ENCODE peak calls at places on chromosomes 6 and 20, in four cellular contexts. One of them, this sample, is unnamed.

GRCh38 chr6:132728616-132729015 is 14.8 kb upstream of the VNN1 start:
- DNase-seq in progenitor cell of endocrine pancreas: no peak
- DNase-seq in heart left ventricle: no peak
- DNase-seq in breast epithelium: no peak
- DNase-seq in this sample: no peak

GRCh38 chr20:137668-138131 is 4.7 kb upstream of the DEFB126 start:
- DNase-seq in heart left ventricle: no peak
- DNase-seq in breast epithelium: no peak
- DNase-seq in progenitor cell of endocrine pancreas: no peak
- DNase-seq in this sample: no peak

GRCh38 chr6:45830441-45831139 is 185.1 kb downstream of the CLIC5 start:
- DNase-seq in heart left ventricle: no peak
- DNase-seq in breast epithelium: no peak
- DNase-seq in progenitor cell of endocrine pancreas: no peak
- DNase-seq in this sample: no peak

GRCh38 chr6:29847871-29848630 is 20.4 kb downstream of the HLA-G start:
- DNase-seq in heart left ventricle: peak
- DNase-seq in progenitor cell of endocrine pancreas: peak
- DNase-seq in breast epithelium: peak
- DNase-seq in this sample: peak

GRCh38 chr6:81761197-81761596 is 8.7 kb upstream of the TENT5A start:
- DNase-seq in breast epithelium: no peak
- DNase-seq in heart left ventricle: no peak
- DNase-seq in progenitor cell of endocrine pancreas: no peak
- DNase-seq in this sample: no peak

GRCh38 chr20:37316116-37316774 is 26.8 kb downstream of the MANBAL start:
- DNase-seq in heart left ventricle: no peak
- DNase-seq in breast epithelium: no peak
- DNase-seq in progenitor cell of endocrine pancreas: no peak
- DNase-seq in this sample: peak

GRCh38 chr6:73798592-73798991 is 102.6 kb downstream of the CD109 start:
- DNase-seq in heart left ventricle: peak
- DNase-seq in breast epithelium: no peak
- DNase-seq in progenitor cell of endocrine pancreas: no peak
- DNase-seq in this sample: no peak

GRCh38 chr6:84441456-84441855 is 214.0 kb upstream of the CEP162 start:
- DNase-seq in breast epithelium: no peak
- DNase-seq in heart left ventricle: no peak
- DNase-seq in progenitor cell of endocrine pancreas: no peak
- DNase-seq in this sample: no peak

GRCh38 chr6:41353333-41353732 is 17.9 kb downstream of the NCR2 start:
- DNase-seq in progenitor cell of endocrine pancreas: no peak
- DNase-seq in heart left ventricle: no peak
- DNase-seq in breast epithelium: no peak
- DNase-seq in this sample: no peak

GRCh38 chr6:111846511-111847409 is 26.5 kb downstream of the FYN start:
- DNase-seq in breast epithelium: no peak
- DNase-seq in progenitor cell of endocrine pancreas: no peak
- DNase-seq in heart left ventricle: peak
- DNase-seq in this sample: no peak

GRCh38 chr6:75281643-75282042 is 2.9 kb downstream of the TMEM30A start:
- DNase-seq in breast epithelium: no peak
- DNase-seq in heart left ventricle: no peak
- DNase-seq in progenitor cell of endocrine pancreas: no peak
- DNase-seq in this sample: no peak

GRCh38 chr6:170188571-170189001 is 102.3 kb downstream of the DLL1 start:
- DNase-seq in heart left ventricle: no peak
- DNase-seq in progenitor cell of endocrine pancreas: no peak
- DNase-seq in breast epithelium: no peak
- DNase-seq in this sample: peak
- TF ChIP-seq CTCF in heart left ventricle: no peak
- TF ChIP-seq CTCF in progenitor cell of endocrine pancreas: no peak
- TF ChIP-seq CTCF in breast epithelium: no peak
- TF ChIP-seq CTCF in this sample: no peak

GRCh38 chr20:33515569-33516216 is 25.8 kb downstream of the CBFA2T2 start:
- DNase-seq in breast epithelium: no peak
- DNase-seq in heart left ventricle: no peak
- DNase-seq in progenitor cell of endocrine pancreas: no peak
- DNase-seq in this sample: no peak
- TF ChIP-seq CTCF in breast epithelium: no peak
- TF ChIP-seq CTCF in heart left ventricle: no peak
- TF ChIP-seq CTCF in progenitor cell of endocrine pancreas: peak
- TF ChIP-seq CTCF in this sample: peak

DNA sequence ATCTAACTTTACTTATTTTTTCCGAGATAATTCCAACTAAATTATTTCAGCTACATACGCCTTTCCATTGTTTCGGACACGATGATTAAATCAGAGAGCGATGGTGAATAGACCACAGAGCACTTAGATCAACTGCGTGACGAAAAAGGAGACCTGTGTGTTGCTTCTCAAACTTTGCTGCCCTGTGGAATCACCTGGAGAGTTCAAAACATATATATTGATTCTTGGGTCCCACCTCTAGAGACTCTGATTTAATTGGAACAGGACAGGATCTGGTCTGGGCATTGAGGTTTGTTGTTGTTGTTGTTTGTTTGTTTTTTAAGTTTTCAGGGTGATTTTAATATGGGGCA is 401 bp upstream of the TNFRSF21 start:
- DNase-seq in heart left ventricle: no peak
- DNase-seq in breast epithelium: no peak
- DNase-seq in progenitor cell of endocrine pancreas: no peak
- DNase-seq in this sample: no peak
- TF ChIP-seq CTCF in heart left ventricle: no peak
- TF ChIP-seq CTCF in breast epithelium: no peak
- TF ChIP-seq CTCF in progenitor cell of endocrine pancreas: peak
- TF ChIP-seq CTCF in this sample: no peak

DNA sequence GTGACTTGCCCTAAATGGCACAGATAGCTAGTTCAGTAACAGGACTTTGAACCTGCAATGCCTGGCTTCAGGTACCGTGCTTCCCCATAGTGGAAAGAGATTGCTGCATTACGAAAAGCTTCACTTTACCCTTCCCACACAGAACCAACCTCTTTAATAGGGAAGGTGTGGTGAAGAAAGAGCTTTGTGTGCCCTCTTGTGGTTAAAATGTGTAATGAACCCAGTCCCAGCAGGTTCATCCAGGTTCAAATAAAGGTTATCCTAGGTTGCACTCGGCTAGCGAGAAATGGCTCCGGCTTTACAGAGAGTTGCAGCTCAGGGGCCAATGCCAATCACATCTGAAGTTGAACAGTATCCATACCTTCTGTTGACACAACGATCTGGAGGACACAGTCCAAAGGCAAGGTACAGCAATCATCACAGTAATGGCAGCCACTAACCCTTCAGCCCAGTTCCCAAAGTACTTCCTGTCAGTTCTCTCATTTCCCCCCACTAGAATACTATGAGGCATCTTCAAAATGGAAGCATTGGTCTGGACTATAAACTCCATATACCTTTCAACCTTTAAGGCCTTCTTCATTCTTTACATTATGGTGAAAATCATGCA is 3.0 kb downstream of the DEFB115 start:
- DNase-seq in breast epithelium: no peak
- DNase-seq in heart left ventricle: no peak
- DNase-seq in progenitor cell of endocrine pancreas: no peak
- DNase-seq in this sample: no peak
- TF ChIP-seq CTCF in breast epithelium: no peak
- TF ChIP-seq CTCF in heart left ventricle: no peak
- TF ChIP-seq CTCF in progenitor cell of endocrine pancreas: peak
- TF ChIP-seq CTCF in this sample: no peak

GRCh38 chr20:49345538-49345937 is 67.7 kb upstream of the ZNFX1 start:
- DNase-seq in heart left ventricle: no peak
- DNase-seq in breast epithelium: peak
- DNase-seq in progenitor cell of endocrine pancreas: no peak
- DNase-seq in this sample: no peak

GRCh38 chr20:49344975-49345374 is 67.1 kb upstream of the ZNFX1 start:
- DNase-seq in heart left ventricle: peak
- DNase-seq in breast epithelium: no peak
- DNase-seq in progenitor cell of endocrine pancreas: no peak
- DNase-seq in this sample: no peak

GRCh38 chr20:49347156-49347555 is 69.3 kb upstream of the ZNFX1 start:
- DNase-seq in breast epithelium: no peak
- DNase-seq in heart left ventricle: no peak
- DNase-seq in progenitor cell of endocrine pancreas: no peak
- DNase-seq in this sample: no peak

GRCh38 chr20:49348563-49348962 is 70.7 kb upstream of the ZNFX1 start:
- DNase-seq in heart left ventricle: no peak
- DNase-seq in breast epithelium: no peak
- DNase-seq in progenitor cell of endocrine pancreas: no peak
- DNase-seq in this sample: no peak

GRCh38 chr20:49346682-49347081 is 68.8 kb upstream of the ZNFX1 start:
- DNase-seq in progenitor cell of endocrine pancreas: no peak
- DNase-seq in breast epithelium: no peak
- DNase-seq in heart left ventricle: no peak
- DNase-seq in this sample: no peak
- TF ChIP-seq CTCF in progenitor cell of endocrine pancreas: no peak
- TF ChIP-seq CTCF in breast epithelium: no peak
- TF ChIP-seq CTCF in heart left ventricle: no peak
- TF ChIP-seq CTCF in this sample: no peak

DNA sequence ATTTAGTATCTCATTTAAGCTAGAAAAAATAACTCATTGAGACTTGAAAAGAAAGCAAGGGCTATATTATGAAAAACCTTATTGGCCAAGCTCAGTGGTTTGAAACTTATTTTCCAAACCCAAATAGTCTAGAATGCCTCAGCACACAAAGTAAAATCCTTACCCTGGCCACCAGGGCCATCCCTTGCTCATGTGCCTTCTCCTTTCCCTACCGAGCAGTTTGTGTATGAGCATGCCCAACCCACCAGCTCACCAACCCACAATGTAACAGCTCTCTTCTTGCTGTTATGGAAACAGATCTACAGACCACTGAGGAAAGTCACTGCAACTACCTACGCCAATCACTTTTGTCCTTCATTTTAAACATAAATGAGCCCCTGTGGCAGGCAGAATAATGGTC is 79.6 kb upstream of the CARMIL1 start:
- DNase-seq in heart left ventricle: no peak
- DNase-seq in breast epithelium: no peak
- DNase-seq in progenitor cell of endocrine pancreas: no peak
- DNase-seq in this sample: no peak
- TF ChIP-seq CTCF in heart left ventricle: no peak
- TF ChIP-seq CTCF in breast epithelium: no peak
- TF ChIP-seq CTCF in progenitor cell of endocrine pancreas: no peak
- TF ChIP-seq CTCF in this sample: no peak